ENCODE peak calls at places on chromosomes 3 and 15, in six cellular contexts. S is IMR-90, O is HepG2, R is A549, T is GM12878, H is K562. Y is an unnamed sample.

GRCh38 chr3:16060945-16061344 is 113.5 kb upstream of the GALNT15 start:
- DNase-seq in S (peak), H (no peak), T (no peak), R (peak), O (no peak), Y (no peak)

GRCh38 chr3:24740367-24740766 is 245.7 kb upstream of the THRB start:
- DNase-seq in H (no peak), T (no peak), O (no peak), S (no peak), R (no peak), Y (no peak)

GRCh38 chr15:78599189-78599588 is 21.6 kb downstream of the CHRNA3 start:
- DNase-seq in S (no peak), R (no peak), H (peak), T (no peak), O (no peak), Y (no peak)

GRCh38 chr3:112074616-112075497 is 11.3 kb upstream of the C3orf52 start:
- DNase-seq in S (peak), R (peak), H (no peak), T (no peak), O (peak), Y (peak)

GRCh38 chr3:105553851-105554250 is 187.1 kb downstream of the ALCAM start:
- DNase-seq in S (peak), O (no peak), H (no peak), T (no peak), R (no peak), Y (no peak)

GRCh38 chr15:61049934-61050333 is 179.2 kb downstream of the RORA start:
- DNase-seq in S (peak), H (no peak), T (peak), O (peak), R (no peak), Y (no peak)

GRCh38 chr3:12294885-12295580 is 6.2 kb downstream of the PPARG start:
- DNase-seq in S (peak), R (peak), T (no peak), H (no peak), O (no peak), Y (no peak)

GRCh38 chr15:43118276-43118675 is 12.4 kb upstream of the UBR1 start:
- DNase-seq in S (no peak), R (no peak), H (no peak), O (no peak), T (no peak), Y (no peak)

GRCh38 chr3:62164746-62165145 is 208.6 kb downstream of the FEZF2 start:
- DNase-seq in R (no peak), H (no peak), S (no peak), O (no peak), T (no peak), Y (no peak)

GRCh38 chr3:99644741-99645140 is 6.3 kb downstream of the COL8A1 start:
- DNase-seq in T (no peak), S (no peak), O (no peak), H (no peak), R (no peak), Y (no peak)

GRCh38 chr3:73602171-73602570 is 22.6 kb downstream of the PDZRN3 start:
- DNase-seq in H (no peak), S (peak), R (no peak), O (no peak), T (no peak), Y (no peak)

GRCh38 chr3:21294768-21295167 is 456.2 kb downstream of the ZNF385D start:
- DNase-seq in S (peak), R (no peak), H (no peak), O (no peak), T (no peak), Y (no peak)

GRCh38 chr3:171900396-171900795 is 57.2 kb downstream of the TMEM212 start:
- DNase-seq in H (no peak), O (no peak), T (no peak), S (no peak), R (no peak), Y (no peak)

GRCh38 chr3:40170395-40170794 is 139.1 kb upstream of the EIF1B start:
- DNase-seq in S (no peak), R (no peak), O (no peak), H (no peak), T (peak), Y (no peak)

GRCh38 chr15:87940763-87941162 is 315.8 kb downstream of the NTRK3 start:
- DNase-seq in O (no peak), R (no peak), H (no peak), S (no peak), T (no peak), Y (no peak)

GRCh38 chr3:129794319-129795201 is 99.0 kb downstream of the TMCC1 start:
- DNase-seq in H (peak), O (peak), R (peak), S (no peak), T (no peak), Y (peak)

GRCh38 chr15:77040673-77041072 is 30.2 kb downstream of the TSPAN3 start:
- DNase-seq in O (no peak), H (no peak), R (no peak), T (no peak), S (peak), Y (no peak)

GRCh38 chr3:167372138-167372537 is 8.0 kb downstream of the ZBBX start:
- DNase-seq in S (no peak), R (no peak), T (no peak), H (no peak), O (no peak), Y (no peak)
- TF ChIP-seq BHLHE40 in S (no peak), R (no peak), T (no peak), H (no peak), O (no peak), Y (no peak)

DNA sequence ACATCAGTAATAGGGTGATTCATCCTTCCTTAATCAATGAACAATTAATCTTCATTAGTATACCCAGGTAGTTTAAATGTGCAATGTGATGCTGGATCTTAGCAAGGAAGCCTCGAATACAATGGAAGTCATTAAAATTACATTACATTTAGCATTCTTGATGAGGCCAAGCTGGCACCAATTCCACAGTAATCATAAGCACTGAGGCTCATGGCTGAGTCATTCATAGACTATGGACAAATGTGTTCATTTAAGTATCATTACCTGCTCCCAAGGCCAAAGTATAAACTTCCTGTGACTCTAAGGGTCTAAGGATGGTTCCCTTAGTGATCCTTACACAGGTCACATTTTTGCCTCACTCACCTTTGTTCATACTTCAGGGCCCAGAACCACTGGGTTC is 266.4 kb upstream of the CDIN1 start:
- DNase-seq in H (no peak), O (no peak), R (no peak), T (no peak), S (peak), Y (no peak)
- TF ChIP-seq BHLHE40 in H (no peak), O (no peak), R (no peak), T (no peak), S (no peak), Y (no peak)

GRCh38 chr15:69193948-69194827 is 33.8 kb downstream of the GLCE start:
- DNase-seq in T (no peak), O (no peak), H (no peak), R (no peak), S (peak), Y (no peak)

GRCh38 chr15:69189157-69189556 is 28.7 kb downstream of the GLCE start:
- DNase-seq in S (no peak), O (no peak), H (no peak), T (no peak), R (no peak), Y (no peak)

GRCh38 chr15:69190091-69190490 is 29.7 kb downstream of the GLCE start:
- DNase-seq in R (no peak), O (no peak), T (no peak), H (no peak), S (no peak), Y (no peak)

GRCh38 chr15:69190504-69190903 is 30.1 kb downstream of the GLCE start:
- DNase-seq in S (no peak), R (no peak), O (no peak), T (no peak), H (no peak), Y (no peak)

DNA sequence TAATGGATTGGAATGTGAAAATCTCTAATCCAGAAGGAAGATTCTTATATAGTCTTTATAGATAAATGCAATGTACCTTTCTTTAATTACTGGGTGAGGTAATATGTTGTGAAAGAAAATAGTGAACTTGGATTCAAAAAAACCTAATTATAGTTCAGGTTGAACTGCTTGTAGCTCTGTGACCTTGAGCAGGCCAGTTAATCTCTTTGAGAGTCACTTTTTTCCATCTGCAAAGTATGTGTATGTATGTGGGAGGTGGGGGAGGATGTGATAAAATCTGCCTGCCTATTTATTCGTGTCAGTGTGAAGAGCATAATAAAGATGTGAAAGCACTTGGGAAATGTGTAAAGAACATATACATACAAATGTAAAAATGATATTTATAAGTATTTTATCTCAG is 34.4 kb downstream of the GLCE start:
- DNase-seq in R (no peak), T (no peak), H (no peak), S (no peak), O (peak), Y (no peak)
- TF ChIP-seq BHLHE40 in R (no peak), T (no peak), H (no peak), S (no peak), O (no peak), Y (no peak)

GRCh38 chr3:131794766-131795381 is 239.9 kb downstream of the CPNE4 start:
- DNase-seq in R (peak), S (peak), T (no peak), O (peak), H (peak), Y (peak)
- TF ChIP-seq BHLHE40 in R (no peak), S (no peak), T (no peak), O (no peak), H (no peak), Y (no peak)

Y was measured in HEK293T.